ENCODE peak calls at places on chromosomes 1 and 21, in five cellular contexts. X is K562, Q is GM12878, W is HL-60, Z is H1. N is an unnamed sample.

GRCh38 chr21:45486443-45487160 is 55.6 kb downstream of the SLC19A1 start:
- DNase-seq in X (no peak), Q (no peak), W (no peak), Z (no peak), N (no peak)

GRCh38 chr1:113745425-113745824 is 13.9 kb downstream of the PHTF1 start:
- DNase-seq in X (no peak), Q (no peak), W (no peak), Z (no peak), N (no peak)

GRCh38 chr1:213940947-213941346 is 46.8 kb upstream of the PROX1 start:
- DNase-seq in X (no peak), Q (no peak), W (no peak), Z (no peak), N (no peak)

GRCh38 chr1:162993866-162994265 is 75.3 kb upstream of the RGS4 start:
- DNase-seq in X (no peak), Q (no peak), W (no peak), Z (no peak), N (no peak)

GRCh38 chr21:16908087-16908486 is 604.8 kb upstream of the CXADR start:
- DNase-seq in X (no peak), Q (no peak), W (no peak), Z (no peak), N (no peak)

GRCh38 chr21:21406918-21407317 is 408.7 kb downstream of the NCAM2 start:
- DNase-seq in X (no peak), Q (no peak), W (no peak), Z (no peak), N (no peak)

GRCh38 chr1:67614511-67614934 is 70.5 kb upstream of the GADD45A start:
- DNase-seq in X (no peak), Q (no peak), W (no peak), Z (no peak), N (no peak)

GRCh38 chr1:20483833-20484525 is 2.0 kb downstream of the CAMK2N1 start:
- DNase-seq in X (no peak), Q (no peak), W (no peak), Z (no peak), N (peak)

GRCh38 chr21:41991659-41992058 is 18.5 kb downstream of the ZBTB21 start:
- DNase-seq in X (no peak), Q (no peak), W (no peak), Z (no peak), N (no peak)

GRCh38 chr21:38958940-38959685 is 153.4 kb downstream of the ETS2 start:
- DNase-seq in X (no peak), Q (no peak), W (peak), Z (no peak), N (no peak)

GRCh38 chr1:37676281-37677243 is 15.8 kb upstream of the CDCA8 start:
- DNase-seq in X (no peak), Q (peak), W (no peak), Z (no peak), N (no peak)

GRCh38 chr1:43284711-43285110 is 670 bp downstream of the C1orf210 start:
- DNase-seq in X (no peak), Q (no peak), W (no peak), Z (no peak), N (no peak)

GRCh38 chr1:2151252-2151651 is 43.3 kb downstream of the FAAP20 start:
- DNase-seq in X (no peak), Q (no peak), W (peak), Z (no peak), N (no peak)

GRCh38 chr1:68339505-68339904 is 107.2 kb upstream of the WLS start:
- DNase-seq in X (no peak), Q (no peak), W (peak), Z (no peak), N (no peak)

GRCh38 chr21:45466330-45467220 is 61.6 kb downstream of the COL18A1 start:
- DNase-seq in X (no peak), Q (no peak), W (no peak), Z (no peak), N (peak)

GRCh38 chr1:218847966-218848365 is 325.7 kb upstream of the LYPLAL1 start:
- DNase-seq in X (no peak), Q (no peak), W (no peak), Z (no peak), N (no peak)

GRCh38 chr1:228979774-228980173 is 244.5 kb downstream of the RHOU start:
- DNase-seq in X (no peak), Q (no peak), W (no peak), Z (no peak), N (no peak)

GRCh38 chr1:48036693-48037386 is 39.7 kb upstream of the TRABD2B start:
- DNase-seq in X (no peak), Q (no peak), W (no peak), Z (no peak), N (no peak)

GRCh38 chr1:44576456-44577150 is 97.7 kb downstream of the TMEM53 start:
- DNase-seq in X (no peak), Q (no peak), W (no peak), Z (no peak), N (no peak)

GRCh38 chr1:246930830-246931548 is 759 bp downstream of the AHCTF1 start:
- DNase-seq in X (peak), Q (no peak), W (no peak), Z (no peak), N (peak)

GRCh38 chr1:26854953-26855352 is 8.0 kb upstream of the SFN start:
- DNase-seq in X (no peak), Q (no peak), W (no peak), Z (no peak), N (no peak)

GRCh38 chr1:34199927-34200326 is 23.2 kb downstream of the C1orf94 start:
- DNase-seq in X (no peak), Q (no peak), W (no peak), Z (no peak), N (no peak)

GRCh38 chr1:67759692-67760029 is 73.6 kb downstream of the GNG12 start:
- DNase-seq in X (no peak), Q (no peak), W (no peak), Z (no peak), N (no peak)

GRCh38 chr1:228171221-228171891 is 5.8 kb downstream of the IBA57 start:
- DNase-seq in X (no peak), Q (no peak), W (no peak), Z (no peak), N (no peak)

GRCh38 chr1:167904641-167905040 is 9.3 kb downstream of the ADCY10 start:
- DNase-seq in X (no peak), Q (no peak), W (no peak), Z (no peak), N (no peak)

GRCh38 chr1:109094377-109094803 is 3.8 kb downstream of the TMEM167B start:
- DNase-seq in X (no peak), Q (no peak), W (no peak), Z (no peak), N (no peak)

GRCh38 chr1:204920967-204921366 is 50.3 kb downstream of the NFASC start:
- DNase-seq in X (no peak), Q (no peak), W (no peak), Z (no peak), N (no peak)

GRCh38 chr1:211833174-211833820 is 2.7 kb upstream of the LPGAT1 start:
- DNase-seq in X (no peak), Q (no peak), W (no peak), Z (no peak), N (no peak)

GRCh38 chr1:59108481-59109317 is 188.2 kb upstream of the FGGY start:
- DNase-seq in X (no peak), Q (no peak), W (no peak), Z (no peak), N (no peak)

GRCh38 chr1:230105245-230105753 is 38.3 kb downstream of the GALNT2 start:
- DNase-seq in X (no peak), Q (no peak), W (no peak), Z (no peak), N (no peak)

GRCh38 chr1:170533331-170533730 is 1.4 kb downstream of the GORAB start:
- DNase-seq in X (no peak), Q (no peak), W (peak), Z (no peak), N (no peak)

GRCh38 chr1:109570414-109570813 is 22.0 kb downstream of the GNAI3 start:
- DNase-seq in X (no peak), Q (no peak), W (no peak), Z (no peak), N (no peak)

GRCh38 chr1:89973481-89974127 is 21.3 kb upstream of the ZNF326 start:
- DNase-seq in X (no peak), Q (no peak), W (no peak), Z (no peak), N (no peak)

GRCh38 chr1:117633068-117633345 is 27.2 kb downstream of the TENT5C start:
- DNase-seq in X (no peak), Q (no peak), W (no peak), Z (no peak), N (no peak)
- H3K4me3 ChIP-seq in X (no peak), Q (no peak), W (no peak), Z (no peak), N (no peak)

DNA sequence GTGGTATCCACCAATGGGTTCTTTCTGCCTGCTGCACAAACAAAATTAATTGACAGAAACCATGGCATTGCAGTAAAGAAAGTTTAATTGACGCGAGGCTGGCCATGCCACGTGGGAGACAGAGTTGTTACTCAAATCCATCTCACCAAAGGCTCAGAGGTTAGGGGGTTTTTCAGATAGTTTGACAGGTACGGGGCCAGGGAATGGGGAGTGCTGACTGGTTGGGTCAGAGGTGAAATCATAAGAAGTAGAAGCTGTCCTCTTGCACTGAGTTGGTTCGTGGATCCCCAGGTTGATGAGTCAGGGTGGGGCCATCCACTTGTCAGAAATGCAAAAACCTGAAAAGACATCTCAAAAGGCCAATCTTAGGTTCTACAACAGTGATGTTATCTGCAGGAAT is 941 bp upstream of the TBCE start:
- DNase-seq in X (peak), Q (no peak), W (no peak), Z (no peak), N (no peak)
- TF ChIP-seq GABPA in X (no peak), Q (no peak), W (no peak), Z (no peak), N (no peak)

DNA sequence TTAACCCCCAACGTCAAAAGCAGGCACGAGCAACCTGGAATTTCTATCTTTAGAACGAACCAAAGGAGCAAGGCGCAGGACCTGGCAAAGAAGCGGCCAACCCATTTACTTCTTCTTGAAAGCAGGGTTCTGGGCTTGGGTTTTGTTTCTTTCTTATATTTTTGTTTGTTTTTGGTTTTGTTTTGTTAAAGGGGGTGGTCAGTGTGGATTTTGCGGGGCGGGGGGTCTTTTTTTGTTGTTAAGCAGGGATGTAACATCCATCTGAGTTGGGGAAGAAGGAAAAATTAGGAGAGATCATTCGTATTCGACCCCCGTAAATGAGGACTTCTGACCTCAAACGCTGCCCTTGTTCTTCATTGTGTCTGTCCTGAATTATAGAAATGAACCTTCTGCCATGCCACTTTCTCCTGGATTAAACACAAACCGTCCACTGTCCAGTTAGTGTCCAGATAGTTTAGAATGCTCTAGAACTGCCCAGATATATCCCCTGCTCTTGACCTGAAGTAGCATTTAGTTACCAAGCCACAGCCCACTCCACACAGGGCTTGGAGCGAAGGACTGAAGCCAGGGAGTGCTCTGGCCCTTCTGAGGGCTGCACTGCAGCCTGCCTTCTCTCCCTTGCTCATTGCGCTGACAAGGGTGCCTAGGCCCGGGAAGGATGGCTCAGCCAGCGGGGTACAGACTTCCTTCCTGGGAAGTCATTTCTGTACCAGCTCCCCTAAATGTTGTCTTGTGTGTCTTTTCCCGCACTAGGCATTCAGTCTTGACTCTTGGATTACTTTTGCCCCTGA is 935 bp upstream of the APP start:
- DNase-seq in X (no peak), Q (no peak), W (no peak), Z (no peak), N (peak)
- H3K4me3 ChIP-seq in X (no peak), Q (peak), W (peak), Z (peak), N (peak)

GRCh38 chr1:244094880-244095522 is 43.9 kb downstream of the ZBTB18 start:
- DNase-seq in X (no peak), Q (no peak), W (no peak), Z (no peak), N (no peak)
- TF ChIP-seq GABPA in X (no peak), Q (no peak), W (no peak), Z (no peak), N (no peak)

DNA sequence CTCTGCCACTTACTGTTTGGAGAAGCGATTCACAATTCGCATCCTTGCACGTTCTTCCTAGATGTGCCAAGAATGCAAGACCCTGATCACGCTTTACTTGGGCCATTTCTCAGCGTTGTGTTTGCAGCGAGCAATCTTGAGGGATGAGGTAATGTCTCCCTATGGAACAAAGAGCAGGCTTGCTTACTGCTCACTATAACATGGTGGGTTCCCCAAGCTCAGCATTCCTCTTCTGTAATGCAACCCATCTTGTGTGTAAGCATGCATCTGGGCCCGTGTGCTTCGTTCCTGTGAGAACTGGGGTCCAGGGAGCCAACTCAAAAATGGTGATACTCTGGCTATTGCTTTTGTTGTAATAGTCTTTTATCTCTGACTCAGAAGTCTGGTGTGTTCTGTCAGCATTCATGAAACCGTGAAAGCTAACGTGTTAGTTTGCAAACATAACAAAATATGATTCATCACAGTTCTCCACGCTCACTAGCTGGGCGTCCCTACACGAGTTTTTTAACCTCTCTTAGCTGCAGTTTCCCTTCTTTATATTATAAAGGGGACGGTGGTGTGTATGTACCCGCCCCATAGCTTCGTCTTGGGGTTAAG is 33.4 kb downstream of the DNTTIP2 start:
- DNase-seq in X (no peak), Q (no peak), W (no peak), Z (no peak), N (no peak)
- H3K4me3 ChIP-seq in X (peak), Q (peak), W (peak), Z (peak), N (peak)

GRCh38 chr1:164928223-164928814 is 369.3 kb downstream of the PBX1 start:
- DNase-seq in X (no peak), Q (no peak), W (no peak), Z (no peak), N (no peak)

GRCh38 chr1:164930241-164930640 is 371.3 kb downstream of the PBX1 start:
- DNase-seq in X (no peak), Q (no peak), W (no peak), Z (no peak), N (no peak)

GRCh38 chr1:164930833-164931232 is 371.8 kb downstream of the PBX1 start:
- DNase-seq in X (no peak), Q (no peak), W (no peak), Z (no peak), N (no peak)

GRCh38 chr1:164937297-164937696 is 378.3 kb downstream of the PBX1 start:
- DNase-seq in X (no peak), Q (no peak), W (no peak), Z (no peak), N (no peak)

GRCh38 chr1:164932580-164932979 is 373.6 kb downstream of the PBX1 start:
- DNase-seq in X (no peak), Q (no peak), W (no peak), Z (no peak), N (no peak)
- TF ChIP-seq GABPA in X (no peak), Q (no peak), W (no peak), Z (no peak), N (no peak)

GRCh38 chr1:39159224-39160036 is 45.1 kb upstream of the MACF1 start:
- DNase-seq in X (no peak), Q (no peak), W (no peak), Z (no peak), N (no peak)
- H3K4me3 ChIP-seq in X (peak), Q (no peak), W (no peak), Z (peak), N (no peak)

GRCh38 chr1:57637155-57637554 is 213.3 kb upstream of the DAB1 start:
- DNase-seq in X (no peak), Q (no peak), W (no peak), Z (no peak), N (no peak)
- TF ChIP-seq GABPA in X (no peak), Q (no peak), W (no peak), Z (no peak), N (no peak)

N was measured in SK-N-SH.